ENCODE peak calls at places on chromosomes 13 and 19, in ten cellular contexts. E is transverse colon, M is stomach, H is tibial nerve, V is HCT116, O is IMR-90, R is H1, A is breast epithelium, Z is heart left ventricle, Q is ovary. N is an unnamed sample.

GRCh38 chr19:11194173-11194572 is 3.2 kb downstream of the KANK2 start:
- DNase-seq in H (no peak), A (no peak), E (no peak), R (no peak), M (no peak), V (no peak), Q (no peak), O (no peak), Z (no peak), N (no peak)

GRCh38 chr19:18869781-18870530 is 26.0 kb downstream of the CERS1 start:
- DNase-seq in E (no peak), O (no peak), Q (no peak), Z (peak; percentile 27), M (no peak), R (peak; percentile 96), H (no peak), A (no peak), V (no peak), N (no peak)

GRCh38 chr13:104086205-104086604 is 1020.0 kb upstream of the SLC10A2 start:
- DNase-seq in R (no peak), H (no peak), M (no peak), V (no peak), A (no peak), Q (no peak), O (peak; percentile 5), E (no peak), Z (no peak), N (no peak)

GRCh38 chr19:4987286-4987685 is 18.4 kb downstream of the KDM4B start:
- DNase-seq in O (no peak), Q (no peak), A (no peak), V (no peak), H (no peak), R (no peak), M (no peak), Z (no peak), E (no peak), N (no peak)

GRCh38 chr13:107851670-107852460 is 363.5 kb downstream of the LIG4 start:
- DNase-seq in E (no peak), Q (no peak), M (no peak), H (no peak), A (no peak), R (no peak), Z (no peak), V (no peak), O (peak; percentile 51), N (no peak)

GRCh38 chr13:42398542-42398941 is 126.6 kb downstream of the AKAP11 start:
- DNase-seq in E (no peak), V (no peak), O (no peak), M (no peak), R (no peak), Q (no peak), Z (no peak), H (no peak), A (no peak), N (no peak)

GRCh38 chr19:48044561-48044960 is 682 bp upstream of the CABP5 start:
- DNase-seq in H (no peak), E (no peak), A (no peak), M (no peak), O (no peak), V (no peak), Z (no peak), R (no peak), Q (no peak), N (no peak)

GRCh38 chr19:4185413-4186086 is 3.1 kb downstream of the ANKRD24 start:
- DNase-seq in M (no peak), Z (no peak), R (no peak), O (no peak), E (no peak), V (no peak), Q (no peak), H (no peak), A (no peak), N (no peak)

GRCh38 chr13:51833980-51834379 is 11.0 kb downstream of the TMEM272 start:
- DNase-seq in M (no peak), Q (no peak), H (no peak), V (no peak), E (no peak), A (no peak), R (no peak), O (no peak), Z (no peak), N (no peak)

GRCh38 chr13:67267136-67267535 is 37.0 kb upstream of the PCDH9 start:
- DNase-seq in R (no peak), Z (no peak), O (peak; percentile 35), E (no peak), H (no peak), A (no peak), M (no peak), V (no peak), Q (no peak), N (no peak)

GRCh38 chr13:99572921-99573320 is 71.6 kb downstream of the TM9SF2 start:
- DNase-seq in R (no peak), O (no peak), Z (no peak), H (no peak), E (no peak), Q (no peak), V (no peak), A (no peak), M (no peak), N (no peak)

GRCh38 chr13:114124921-114125320 is 7.5 kb downstream of the RASA3 start:
- DNase-seq in E (no peak), V (no peak), M (no peak), O (peak; percentile 95), H (no peak), Z (no peak), Q (no peak), R (no peak), A (no peak), N (no peak)

GRCh38 chr13:46321494-46322225 is 65.4 kb downstream of the RUBCNL start:
- DNase-seq in A (peak; percentile 36), Z (peak; percentile 37), Q (no peak), E (peak; percentile 49), M (peak; percentile 64), R (peak; percentile 59), O (peak; percentile 44), H (peak; percentile 61), V (peak; percentile 39), N (peak; percentile 54)

GRCh38 chr13:33918199-33918932 is 100.4 kb downstream of the RFC3 start:
- DNase-seq in H (no peak), R (no peak), V (no peak), O (peak; percentile 71), M (no peak), Z (no peak), Q (no peak), E (no peak), A (no peak), N (no peak)

GRCh38 chr13:50594276-50594970 is 249.1 kb downstream of the DLEU7 start:
- DNase-seq in E (peak; percentile 40), O (no peak), M (no peak), R (no peak), Q (no peak), A (no peak), H (no peak), V (no peak), Z (no peak), N (no peak)

GRCh38 chr13:97975280-97975850 is 21.9 kb downstream of the IPO5 start:
- DNase-seq in Q (no peak), E (no peak), H (peak; percentile 21), Z (no peak), O (no peak), A (no peak), R (no peak), M (no peak), V (no peak), N (no peak)

GRCh38 chr13:111114362-111115050 is 604 bp upstream of the ARHGEF7 start:
- DNase-seq in H (peak; percentile 17), Q (peak; percentile 43), M (no peak), E (peak; percentile 31), R (no peak), O (peak; percentile 43), A (no peak), Z (peak; percentile 61), V (no peak), N (peak; percentile 40)

GRCh38 chr19:58497634-58498170 is 14.1 kb downstream of the SLC27A5 start:
- DNase-seq in H (no peak), R (no peak), Q (no peak), E (no peak), M (no peak), O (no peak), A (no peak), Z (no peak), V (no peak), N (no peak)
- H3K27ac ChIP-seq in H (no peak overlapping the region), R (no peak overlapping the region), Q (no peak overlapping the region), E (no peak overlapping the region), M (no peak overlapping the region), O (no peak overlapping the region), A (peak overlapping the region; percentile 25), Z (no peak overlapping the region), V (no peak overlapping the region), N (no peak overlapping the region)

GRCh38 chr19:21164541-21164940 is 22.7 kb downstream of the ZNF431 start:
- DNase-seq in E (no peak), R (no peak), V (no peak), H (no peak), M (no peak), A (no peak), Q (no peak), Z (no peak), O (no peak), N (no peak)

GRCh38 chr19:21166436-21166835 is 24.6 kb downstream of the ZNF431 start:
- DNase-seq in A (no peak), R (no peak), V (no peak), H (no peak), Z (no peak), O (no peak), M (no peak), Q (no peak), E (no peak), N (no peak)
- H3K36me3 ChIP-seq in A (no peaks in the 10 kb centered on the region), R (peaks cover 44% of the 10 kb centered on the region), V (peaks cover 6% of the 10 kb centered on the region), H (no peaks in the 10 kb centered on the region), Z (peaks cover 66% of the 10 kb centered on the region), O (peaks cover 18% of the 10 kb centered on the region), M (peaks cover 82% of the 10 kb centered on the region), Q (no peaks in the 10 kb centered on the region), E (peaks cover 25% of the 10 kb centered on the region), N (no peaks in the 10 kb centered on the region)

DNA sequence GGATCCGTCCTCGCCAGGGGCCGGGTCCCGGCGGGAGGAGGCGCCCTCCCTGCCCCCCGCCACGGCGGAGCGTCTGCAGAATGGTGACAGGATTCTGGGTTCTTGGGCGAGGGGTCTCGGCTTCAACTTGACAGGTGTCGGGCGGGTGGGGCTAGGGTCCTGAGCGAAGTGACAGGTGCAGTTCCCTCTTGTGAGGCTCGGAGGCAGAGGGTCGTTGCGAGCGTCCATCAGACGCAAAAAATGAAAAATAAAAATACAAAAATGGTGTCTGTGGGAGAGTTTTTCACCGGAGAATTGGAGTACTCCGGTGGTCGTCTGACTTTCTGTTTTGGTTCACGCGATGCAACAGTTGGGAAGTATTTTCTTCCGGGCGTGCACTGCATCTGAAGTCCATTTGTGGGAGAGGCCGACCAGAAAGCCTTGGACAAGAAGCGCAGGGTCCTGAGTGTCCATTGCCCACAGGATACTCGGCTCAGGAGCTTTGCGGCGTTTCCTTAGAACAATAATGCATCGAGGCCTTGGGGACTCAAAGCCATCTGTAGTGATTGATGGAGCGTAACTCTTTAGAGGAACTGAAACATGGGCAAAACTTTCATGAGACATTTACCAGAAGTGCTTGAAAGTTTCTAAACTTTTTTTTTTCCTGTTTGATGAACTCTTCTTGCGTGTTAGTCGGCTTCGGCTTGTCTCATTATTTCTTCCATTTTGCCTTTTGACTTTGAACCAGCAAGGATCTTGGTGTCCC is 753 bp downstream of the RB1 start:
- DNase-seq in E (peak; percentile 57), O (peak; percentile 55), H (peak; percentile 47), Z (peak; percentile 47), Q (peak; percentile 46), V (no peak), R (no peak), M (peak; percentile 34), A (peak; percentile 32), N (peak; percentile 22)
- TF ChIP-seq POLR2A in E (no peak), O (no peak), H (no peak), Z (no peak), Q (no peak), V (no peak), R (no peak), M (no peak), A (no peak), N (no peak)

GRCh38 chr19:35612559-35613321 is at the start of gene HAUS5:
- DNase-seq in Q (peak; percentile 95), A (peak; percentile 96), E (peak; percentile 96), M (peak; percentile 99), V (peak; percentile 92), Z (peak; percentile 92), O (peak; percentile 87), R (peak; percentile 99), H (peak; percentile 96), N (peak; percentile 95)
- H3K27ac ChIP-seq in Q (peak within 1 kb of the TSS; percentile 23), A (peak within 1 kb of the TSS; percentile 75), E (peak within 1 kb of the TSS; percentile 52), M (peak within 1 kb of the TSS; percentile 82), V (peak within 1 kb of the TSS; percentile 49), Z (peak within 1 kb of the TSS; percentile 6), O (peak within 1 kb of the TSS; percentile 38), R (peak within 1 kb of the TSS; percentile 78), H (peak within 1 kb of the TSS; percentile 85), N (peak within 1 kb of the TSS; percentile 48)